ENCODE peak calls at places on chromosomes 1 and 21, in six cellular contexts. J is transverse colon, V is ovary, X is sigmoid colon, U is GM12878, Y is A549. M is an unnamed sample. For H3K9me3, the result is how much of the 10 kb centered on the place peaks cover.

GRCh38 chr1:25738507-25738906 is 61.5 kb upstream of the SELENON start:
- DNase-seq in J (no peak), V (no peak), X (peak), U (no peak), Y (no peak), M (no peak)

GRCh38 chr1:154866257-154866994 is 3.7 kb downstream of the KCNN3 start:
- DNase-seq in J (no peak), V (no peak), X (no peak), U (no peak), Y (no peak), M (no peak)

GRCh38 chr1:183804382-183804781 is 538 bp upstream of the RGL1 start:
- DNase-seq in J (no peak), V (peak), X (no peak), U (no peak), Y (no peak), M (no peak)

GRCh38 chr1:38046884-38047602 is 450 bp upstream of the POU3F1 start:
- DNase-seq in J (peak), V (peak), X (peak), U (no peak), Y (peak), M (peak)

GRCh38 chr1:26993237-26994019 is at the start of gene TRNP1:
- DNase-seq in J (peak), V (no peak), X (peak), U (no peak), Y (peak), M (peak)

GRCh38 chr1:218983848-218984247 is 189.8 kb upstream of the LYPLAL1 start:
- DNase-seq in J (no peak), V (no peak), X (no peak), U (no peak), Y (peak), M (no peak)

GRCh38 chr1:76939107-76939816 is 72.0 kb downstream of the ST6GALNAC5 start:
- DNase-seq in J (no peak), V (no peak), X (no peak), U (no peak), Y (no peak), M (no peak)

GRCh38 chr1:6949991-6950765 is 164.9 kb downstream of the CAMTA1 start:
- DNase-seq in J (no peak), V (no peak), X (no peak), U (no peak), Y (no peak), M (no peak)

GRCh38 chr1:115867216-115867615 is 26.3 kb upstream of the NHLH2 start:
- DNase-seq in J (no peak), V (no peak), X (no peak), U (no peak), Y (peak), M (no peak)

GRCh38 chr1:171429137-171429536 is 56.2 kb upstream of the PRRC2C start:
- DNase-seq in J (no peak), V (no peak), X (no peak), U (no peak), Y (no peak), M (no peak)

GRCh38 chr1:100928128-100928527 is 32.2 kb downstream of the SLC30A7 start:
- DNase-seq in J (no peak), V (no peak), X (no peak), U (no peak), Y (peak), M (no peak)
- H3K27ac ChIP-seq in J (no peak), V (no peak), X (no peak), U (no peak), Y (no peak), M (no peak)

GRCh38 chr1:201266774-201267173 is 16.5 kb upstream of the PKP1 start:
- DNase-seq in J (no peak), V (no peak), X (no peak), U (no peak), Y (peak), M (peak)
- TF ChIP-seq EP300 in J (no peak), V (no peak), X (no peak), U (no peak), Y (no peak), M (no peak)

GRCh38 chr1:234776256-234776874 is 166.4 kb upstream of the IRF2BP2 start:
- DNase-seq in J (no peak), V (no peak), X (peak), U (no peak), Y (no peak), M (peak)

GRCh38 chr1:234775477-234776246 is 165.7 kb upstream of the IRF2BP2 start:
- DNase-seq in J (no peak), V (no peak), X (peak), U (no peak), Y (no peak), M (peak)

GRCh38 chr1:234774971-234775370 is 165.0 kb upstream of the IRF2BP2 start:
- DNase-seq in J (no peak), V (no peak), X (peak), U (no peak), Y (no peak), M (peak)

GRCh38 chr1:234772345-234773147 is 162.6 kb upstream of the IRF2BP2 start:
- DNase-seq in J (peak), V (no peak), X (peak), U (peak), Y (peak), M (peak)

DNA sequence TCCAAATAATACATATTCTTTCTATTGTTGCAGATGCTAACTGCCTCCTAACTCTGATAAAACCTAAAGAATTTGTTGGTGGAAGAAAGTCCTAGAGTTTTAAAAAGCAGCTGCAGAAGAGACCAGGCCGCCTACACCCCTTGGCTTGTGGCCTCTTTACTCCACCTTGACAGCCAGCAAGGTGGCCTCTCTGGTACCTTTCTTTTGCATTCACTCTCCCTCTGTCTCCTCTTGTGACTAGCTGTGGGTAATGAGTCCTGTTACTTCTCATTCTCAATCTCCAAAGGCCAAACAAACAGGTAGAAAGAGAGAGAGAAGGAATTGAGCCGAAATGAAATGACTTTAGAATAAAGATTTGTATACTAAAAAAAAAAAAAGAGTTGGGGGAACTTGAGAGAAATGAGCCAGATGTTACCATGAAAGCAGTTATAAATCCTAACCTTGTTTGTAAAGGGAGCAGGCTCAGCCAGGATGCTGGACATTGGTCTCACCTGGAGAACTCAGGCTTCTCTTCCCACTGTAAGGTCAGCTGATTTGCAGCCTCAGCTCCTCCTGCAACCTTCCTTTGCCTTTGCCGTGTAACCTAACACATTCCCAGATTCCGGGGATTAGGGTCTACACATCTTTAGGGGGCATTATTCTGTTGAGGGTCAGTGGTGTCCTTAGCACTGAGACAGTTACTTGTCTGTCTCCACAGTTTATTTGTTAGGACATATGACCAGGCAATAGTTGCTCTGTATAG is 164.1 kb upstream of the IRF2BP2 start:
- DNase-seq in J (no peak), V (peak), X (no peak), U (no peak), Y (no peak), M (peak)
- H3K9me3 ChIP-seq in J (under half), V (under half), X (under half), U (under half), Y (under half), M (under half)

GRCh38 chr1:205921559-205921887 is 21.7 kb downstream of the SLC26A9 start:
- DNase-seq in J (no peak), V (no peak), X (peak), U (no peak), Y (no peak), M (peak)

GRCh38 chr1:205917466-205918248 is 25.6 kb downstream of the SLC26A9 start:
- DNase-seq in J (no peak), V (no peak), X (peak), U (no peak), Y (no peak), M (no peak)

GRCh38 chr1:205920159-205920558 is 23.1 kb downstream of the SLC26A9 start:
- DNase-seq in J (no peak), V (no peak), X (peak), U (no peak), Y (no peak), M (peak)

GRCh38 chr1:205920861-205921558 is 22.2 kb downstream of the SLC26A9 start:
- DNase-seq in J (no peak), V (no peak), X (peak), U (no peak), Y (no peak), M (peak)

GRCh38 chr1:205918955-205919746 is 24.1 kb downstream of the SLC26A9 start:
- DNase-seq in J (peak), V (peak), X (peak), U (peak), Y (peak), M (peak)
- H3K27ac ChIP-seq in J (no peak), V (no peak), X (no peak), U (no peak), Y (peak), M (no peak)

GRCh38 chr1:169570172-169570574 is 16.1 kb downstream of the F5 start:
- DNase-seq in J (no peak), V (no peak), X (no peak), U (no peak), Y (no peak), M (no peak)
- TF ChIP-seq EP300 in J (no peak), V (no peak), X (no peak), U (no peak), Y (no peak), M (no peak)

GRCh38 chr21:37868446-37868845 is 47.8 kb downstream of the KCNJ6 start:
- DNase-seq in J (no peak), V (no peak), X (no peak), U (no peak), Y (no peak), M (no peak)
- H3K9me3 ChIP-seq in J (under half), V (under half), X (under half), U (under half), Y (under half), M (under half)

DNA sequence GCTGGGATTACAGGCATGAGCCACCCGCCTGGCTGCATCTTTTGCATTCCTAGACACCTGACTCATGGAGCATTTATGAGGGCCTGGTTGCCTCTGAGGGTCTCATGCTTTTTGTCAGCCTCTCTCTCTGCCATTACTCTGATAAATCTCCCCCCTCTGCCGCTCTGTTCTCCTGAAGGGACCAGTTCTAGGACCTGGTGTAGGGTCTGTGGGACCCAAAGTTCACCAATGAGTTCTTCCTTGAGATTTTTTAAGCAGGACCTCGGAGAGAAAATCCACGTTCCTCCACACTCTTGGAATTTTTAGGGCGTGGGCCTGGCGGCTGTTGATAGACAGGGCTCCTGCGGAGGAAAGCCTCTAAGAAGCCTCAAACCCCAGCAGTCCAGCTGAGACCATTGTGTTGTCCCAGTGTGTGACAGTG is 91.9 kb upstream of the ERRFI1 start:
- DNase-seq in J (no peak), V (no peak), X (no peak), U (no peak), Y (peak), M (no peak)
- H3K27ac ChIP-seq in J (peak), V (peak), X (peak), U (no peak), Y (peak), M (peak)

DNA sequence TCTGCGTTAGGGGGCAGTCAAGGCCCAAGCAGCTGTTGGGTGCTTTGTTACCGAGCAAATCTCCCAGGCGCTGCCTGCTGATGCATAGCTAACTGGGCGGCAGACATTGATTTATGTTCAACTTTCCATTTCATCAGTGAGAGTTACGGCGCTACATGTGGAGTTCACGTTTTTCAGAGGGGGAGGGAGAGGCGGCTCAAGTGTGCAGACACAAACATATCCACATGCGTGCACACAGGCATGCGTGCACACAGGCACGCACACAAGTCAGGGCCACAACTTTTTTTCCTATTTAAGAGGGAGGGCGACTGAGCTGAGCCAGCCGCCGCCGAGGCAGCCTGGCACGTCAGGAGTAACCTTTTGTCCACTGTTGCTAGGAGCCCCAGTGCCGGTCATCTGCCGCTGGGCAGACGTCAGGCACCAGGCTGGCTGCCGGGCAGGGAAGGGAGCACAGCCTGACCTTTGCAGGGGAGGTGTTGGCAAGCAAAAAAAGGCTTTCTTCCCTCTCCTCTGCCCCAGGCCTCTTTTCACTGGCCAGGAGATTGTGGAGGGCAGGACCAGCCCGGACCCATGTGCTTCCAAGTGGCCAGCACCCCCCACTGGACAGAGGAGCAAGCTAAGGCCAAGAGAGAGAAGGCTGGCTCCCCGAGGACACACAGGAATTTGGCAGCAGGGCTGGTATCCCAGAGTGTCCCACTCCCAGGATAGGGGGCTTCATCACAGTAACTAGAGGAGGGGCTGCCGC is 73.3 kb downstream of the MRPL37 start:
- DNase-seq in J (peak), V (peak), X (peak), U (peak), Y (no peak), M (peak)
- TF ChIP-seq EP300 in J (peak), V (peak), X (no peak), U (no peak), Y (no peak), M (peak)